ENCODE peak calls at places on chromosomes 4 and X, in six cellular contexts. One of them, this sample, is unnamed.

GRCh38 chr4:37981844-37982720 is 21.9 kb downstream of the PTTG2 start:
- DNase-seq in fibroblast of mammary gland: no peak
- DNase-seq in mucosa of gallbladder: no peak
- DNase-seq in hippocampal formation: peak; percentile 13
- DNase-seq in M059J: peak; percentile 77
- DNase-seq in H54: no peak
- DNase-seq in this sample: peak; percentile 72

GRCh38 chrX:8042304-8042703 is 115.1 kb upstream of the PNPLA4 start:
- DNase-seq in fibroblast of mammary gland: no peak
- DNase-seq in mucosa of gallbladder: no peak
- DNase-seq in hippocampal formation: no peak
- DNase-seq in M059J: no peak
- DNase-seq in H54: no peak
- DNase-seq in this sample: no peak

GRCh38 chrX:63746278-63746677 is 38.7 kb downstream of the ARHGEF9 start:
- DNase-seq in fibroblast of mammary gland: no peak
- DNase-seq in mucosa of gallbladder: no peak
- DNase-seq in hippocampal formation: no peak
- DNase-seq in M059J: no peak
- DNase-seq in H54: no peak
- DNase-seq in this sample: no peak

GRCh38 chr4:185889566-185889965 is 77.6 kb upstream of the SORBS2 start:
- DNase-seq in fibroblast of mammary gland: no peak
- DNase-seq in mucosa of gallbladder: no peak
- DNase-seq in hippocampal formation: no peak
- DNase-seq in M059J: no peak
- DNase-seq in H54: no peak
- DNase-seq in this sample: no peak

GRCh38 chrX:139559383-139560042 is 29.0 kb downstream of the F9 start:
- DNase-seq in fibroblast of mammary gland: peak; percentile 72
- DNase-seq in mucosa of gallbladder: peak; percentile 60
- DNase-seq in hippocampal formation: peak; percentile 3
- DNase-seq in M059J: peak; percentile 71
- DNase-seq in H54: peak; percentile 3
- DNase-seq in this sample: peak; percentile 75

GRCh38 chr4:23828779-23829178 is 61.1 kb downstream of the PPARGC1A start:
- DNase-seq in fibroblast of mammary gland: no peak
- DNase-seq in mucosa of gallbladder: no peak
- DNase-seq in hippocampal formation: no peak
- DNase-seq in M059J: no peak
- DNase-seq in H54: no peak
- DNase-seq in this sample: peak; percentile 25

GRCh38 chrX:69060631-69061408 is 104.4 kb downstream of the PJA1 start:
- DNase-seq in fibroblast of mammary gland: peak; percentile 50
- DNase-seq in mucosa of gallbladder: peak; percentile 27
- DNase-seq in hippocampal formation: no peak
- DNase-seq in M059J: peak; percentile 49
- DNase-seq in H54: no peak
- DNase-seq in this sample: peak; percentile 53

GRCh38 chrX:75957107-75957610 is 172.1 kb upstream of the MAGEE2 start:
- DNase-seq in fibroblast of mammary gland: no peak
- DNase-seq in mucosa of gallbladder: no peak
- DNase-seq in hippocampal formation: no peak
- DNase-seq in M059J: no peak
- DNase-seq in H54: no peak
- DNase-seq in this sample: no peak

This sample was measured in astrocyte of the hippocampus.